ENCODE peak calls at places on chromosome 18, in nine cellular contexts. Z, Y, A, G, N, Q, C, R and L are unnamed samples.

GRCh38 chr18:44818668-44819403 is 138.1 kb downstream of the SETBP1 start:
- DNase-seq in Z (no peak), Y (no peak), A (no peak), G (no peak), N (no peak), Q (no peak), C (no peak), R (no peak), L (no peak)

GRCh38 chr18:57113783-57114465 is 33.0 kb upstream of the BOD1L2 start:
- DNase-seq in Z (no peak), Y (no peak), A (no peak), G (no peak), N (no peak), Q (no peak), C (no peak), R (no peak), L (no peak)

GRCh38 chr18:13915973-13916372 is 637 bp upstream of the MC2R start:
- DNase-seq in Z (peak; percentile 40), Y (no peak), A (no peak), G (no peak), N (no peak), Q (no peak), C (no peak), R (peak; percentile 50), L (no peak)

GRCh38 chr18:6543330-6543908 is 128.7 kb upstream of the L3MBTL4 start:
- DNase-seq in Z (no peak), Y (no peak), A (peak; percentile 1), G (no peak), N (no peak), Q (no peak), C (no peak), R (no peak), L (no peak)

GRCh38 chr18:56233595-56233994 is 404.8 kb downstream of the TXNL1 start:
- DNase-seq in Z (no peak), Y (no peak), A (peak; percentile 74), G (no peak), N (no peak), Q (peak; percentile 74), C (no peak), R (no peak), L (no peak)

GRCh38 chr18:74310411-74310810 is 5.2 kb upstream of the C18orf63 start:
- DNase-seq in Z (no peak), Y (no peak), A (no peak), G (no peak), N (no peak), Q (peak; percentile 33), C (no peak), R (no peak), L (no peak)

GRCh38 chr18:50104421-50104820 is 90.5 kb downstream of the MYO5B start:
- DNase-seq in Z (no peak), Y (no peak), A (no peak), G (no peak), N (no peak), Q (no peak), C (no peak), R (no peak), L (no peak)

GRCh38 chr18:6745504-6746031 is 16.1 kb downstream of the ARHGAP28 start:
- DNase-seq in Z (no peak), Y (no peak), A (no peak), G (no peak), N (no peak), Q (no peak), C (no peak), R (no peak), L (no peak)

GRCh38 chr18:53324353-53324752 is 900.1 kb downstream of the MBD2 start:
- DNase-seq in Z (no peak), Y (no peak), A (no peak), G (no peak), N (no peak), Q (no peak), C (no peak), R (no peak), L (no peak)

GRCh38 chr18:44958450-44958849 is 277.8 kb downstream of the SETBP1 start:
- DNase-seq in Z (no peak), Y (no peak), A (no peak), G (no peak), N (no peak), Q (no peak), C (no peak), R (no peak), L (no peak)

GRCh38 chr18:79952457-79952995 is 1.1 kb upstream of the SLC66A2 start:
- DNase-seq in Z (peak; percentile 84), Y (no peak), A (no peak), G (no peak), N (peak; percentile 48), Q (no peak), C (peak; percentile 62), R (no peak), L (no peak)

GRCh38 chr18:45637546-45638327 is 22.5 kb downstream of the SLC14A2 start:
- DNase-seq in Z (no peak), Y (no peak), A (no peak), G (no peak), N (no peak), Q (no peak), C (no peak), R (no peak), L (no peak)

GRCh38 chr18:72700961-72701710 is 157.0 kb upstream of the CBLN2 start:
- DNase-seq in Z (no peak), Y (no peak), A (peak; percentile 30), G (no peak), N (no peak), Q (peak; percentile 2), C (no peak), R (no peak), L (no peak)

GRCh38 chr18:79925656-79925979 is 25.8 kb downstream of the SLC66A2 start:
- DNase-seq in Z (peak; percentile 53), Y (no peak), A (no peak), G (no peak), N (peak; percentile 9), Q (no peak), C (no peak), R (no peak), L (no peak)

GRCh38 chr18:7221424-7222155 is 9.3 kb upstream of the LRRC30 start:
- DNase-seq in Z (no peak), Y (no peak), A (peak; percentile 4), G (no peak), N (no peak), Q (peak; percentile 76), C (no peak), R (peak; percentile 60), L (no peak)

GRCh38 chr18:61569176-61569892 is 236.1 kb downstream of the CDH20 start:
- DNase-seq in Z (no peak), Y (no peak), A (peak; percentile 51), G (no peak), N (no peak), Q (peak; percentile 74), C (no peak), R (no peak), L (no peak)

GRCh38 chr18:55422456-55423185 is 165.4 kb downstream of the TCF4 start:
- DNase-seq in Z (no peak), Y (no peak), A (no peak), G (peak; percentile 18), N (no peak), Q (no peak), C (peak; percentile 78), R (peak; percentile 85), L (peak; percentile 73)

GRCh38 chr18:54926593-54927297 is 32.5 kb downstream of the CCDC68 start:
- DNase-seq in Z (no peak), Y (no peak), A (no peak), G (no peak), N (no peak), Q (no peak), C (no peak), R (no peak), L (no peak)

GRCh38 chr18:54743596-54743995 is 84.7 kb upstream of the RAB27B start:
- DNase-seq in Z (no peak), Y (no peak), A (no peak), G (no peak), N (no peak), Q (no peak), C (no peak), R (no peak), L (no peak)

GRCh38 chr18:72941001-72941400 is 73.2 kb upstream of the NETO1 start:
- DNase-seq in Z (no peak), Y (no peak), A (no peak), G (no peak), N (no peak), Q (no peak), C (no peak), R (no peak), L (no peak)

GRCh38 chr18:38470421-38470820 is 904.8 kb upstream of the CELF4 start:
- DNase-seq in Z (no peak), Y (no peak), A (no peak), G (no peak), N (no peak), Q (no peak), C (no peak), R (no peak), L (no peak)

GRCh38 chr18:75109001-75109400 is 99.9 kb downstream of the PTGR3 start:
- DNase-seq in Z (peak; percentile 83), Y (no peak), A (no peak), G (no peak), N (no peak), Q (no peak), C (no peak), R (no peak), L (no peak)

GRCh38 chr18:57846258-57846657 is 43.1 kb upstream of the ATP8B1 start:
- DNase-seq in Z (no peak), Y (no peak), A (peak; percentile 77), G (no peak), N (no peak), Q (peak; percentile 88), C (no peak), R (no peak), L (no peak)

GRCh38 chr18:45749918-45750689 is 26.1 kb downstream of the SLC14A1 start:
- DNase-seq in Z (no peak), Y (no peak), A (no peak), G (no peak), N (no peak), Q (no peak), C (no peak), R (peak; percentile 67), L (no peak)

GRCh38 chr18:371616-371998 is 103.8 kb upstream of the THOC1 start:
- DNase-seq in Z (no peak), Y (no peak), A (no peak), G (no peak), N (no peak), Q (no peak), C (no peak), R (no peak), L (no peak)

GRCh38 chr18:46452820-46453219 is 204.2 kb downstream of the LOXHD1 start:
- DNase-seq in Z (no peak), Y (no peak), A (no peak), G (no peak), N (no peak), Q (no peak), C (no peak), R (peak; percentile 45), L (no peak)

GRCh38 chr18:44638811-44639210 is 41.9 kb upstream of the SETBP1 start:
- DNase-seq in Z (no peak), Y (no peak), A (no peak), G (no peak), N (no peak), Q (no peak), C (no peak), R (no peak), L (no peak)

GRCh38 chr18:61743775-61744531 is 148.9 kb downstream of the RNF152 start:
- DNase-seq in Z (no peak), Y (no peak), A (peak; percentile 1), G (no peak), N (no peak), Q (peak; percentile 39), C (no peak), R (no peak), L (peak; percentile 74)

GRCh38 chr18:59055345-59056032 is 84.2 kb upstream of the SEC11C start:
- DNase-seq in Z (no peak), Y (no peak), A (no peak), G (no peak), N (no peak), Q (peak; percentile 32), C (no peak), R (no peak), L (no peak)

GRCh38 chr18:46601338-46601908 is 55.6 kb downstream of the LOXHD1 start:
- DNase-seq in Z (no peak), Y (no peak), A (no peak), G (no peak), N (no peak), Q (no peak), C (no peak), R (no peak), L (no peak)

GRCh38 chr18:2143666-2144065 is 427.6 kb downstream of the METTL4 start:
- DNase-seq in Z (no peak), Y (no peak), A (no peak), G (no peak), N (no peak), Q (no peak), C (no peak), R (no peak), L (no peak)